ENCODE peak calls at places on chromosomes 12 and 14, in eight cellular contexts. B is T follicular helper cell; F is cardiac muscle cell; R is stimulated activated CD4-positive, alpha-beta T cell treated with anti-CD3 and anti-CD28 coated beads, Interleukin-1b, Interleukin-23, amount 100 ng/mL, for 1 hour; Y is CD4-positive, alpha-beta memory T cell; P is H7; A is GM20000; T is NCI-H187. M is an unnamed sample.

GRCh38 chr12:8847435-8847834 is 25.0 kb downstream of the A2ML1 start:
- DNase-seq in F (no peak), B (no peak), P (no peak), T (no peak), Y (no peak), A (no peak), R (no peak), M (no peak)

GRCh38 chr12:94561943-94562411 is 88.4 kb downstream of the TMCC3 start:
- DNase-seq in B (no peak), R (no peak), P (peak), Y (no peak), A (peak), T (no peak), F (no peak), M (no peak)

GRCh38 chr14:51258788-51259187 is 18.7 kb downstream of the TMX1 start:
- DNase-seq in R (no peak), Y (no peak), B (no peak), F (no peak), T (no peak), P (no peak), A (no peak), M (no peak)

GRCh38 chr14:60981626-60982455 is 796 bp downstream of the SLC38A6 start:
- DNase-seq in F (peak), T (no peak), A (peak), R (no peak), B (no peak), P (peak), Y (no peak), M (no peak)

GRCh38 chr14:76924363-76925151 is 98.3 kb downstream of the LRRC74A start:
- DNase-seq in B (peak), F (no peak), T (peak), Y (peak), R (no peak), A (no peak), P (peak), M (no peak)

GRCh38 chr14:29799718-29800117 is 127.9 kb downstream of the PRKD1 start:
- DNase-seq in Y (no peak), T (no peak), R (no peak), P (no peak), A (no peak), F (no peak), B (no peak), M (no peak)

GRCh38 chr12:55816876-55817351 is 610 bp downstream of the SARNP start:
- DNase-seq in Y (no peak), A (no peak), P (no peak), F (no peak), R (no peak), B (no peak), T (no peak), M (no peak)

GRCh38 chr14:92507174-92507768 is 6.3 kb upstream of the RIN3 start:
- DNase-seq in R (no peak), T (peak), Y (no peak), A (peak), P (no peak), F (no peak), B (no peak), M (no peak)

GRCh38 chr12:94973202-94973601 is 30.3 kb downstream of the NDUFA12 start:
- DNase-seq in R (no peak), F (peak), P (no peak), T (no peak), A (no peak), Y (no peak), B (no peak), M (no peak)

GRCh38 chr12:71958457-71958856 is 19.8 kb downstream of the TPH2 start:
- DNase-seq in F (no peak), P (no peak), Y (no peak), T (no peak), B (no peak), A (no peak), R (no peak), M (no peak)

GRCh38 chr12:120365675-120366340 is 3.2 kb downstream of the MSI1 start:
- DNase-seq in B (no peak), F (no peak), R (no peak), A (no peak), Y (no peak), P (no peak), T (no peak), M (no peak)

GRCh38 chr12:117874842-117875434 is 93.9 kb downstream of the KSR2 start:
- DNase-seq in A (peak), B (peak), F (peak), Y (peak), P (peak), T (peak), R (peak), M (peak)

GRCh38 chr12:50326636-50327284 is 43.4 kb upstream of the LIMA1 start:
- DNase-seq in Y (no peak), T (no peak), F (peak), R (no peak), A (no peak), P (no peak), B (no peak), M (no peak)

M was measured in GOT3.